ENCODE peak calls at places on chromosomes 5 and 9, in eight cellular contexts. One of them, this sample, is unnamed.

GRCh38 chr9:107827304-107827703 is 337.7 kb upstream of the KLF4 start:
- DNase-seq in AG04450: no peak
- DNase-seq in A549: no peak
- DNase-seq in mesothelial cell of epicardium: no peak
- DNase-seq in lung: no peak
- DNase-seq in cardiac fibroblast: no peak
- DNase-seq in MM.1S: no peak
- DNase-seq in left ventricle myocardium inferior: no peak
- DNase-seq in this sample: no peak

GRCh38 chr5:93092349-93093105 is 488.5 kb downstream of the NR2F1-AS1 start:
- DNase-seq in lung: no peak
- DNase-seq in cardiac fibroblast: peak; percentile 80
- DNase-seq in left ventricle myocardium inferior: no peak
- DNase-seq in A549: peak; percentile 25
- DNase-seq in mesothelial cell of epicardium: no peak
- DNase-seq in AG04450: no peak
- DNase-seq in MM.1S: no peak
- DNase-seq in this sample: no peak

GRCh38 chr5:156879665-156880285 is 29.7 kb downstream of the PPP1R2B start:
- DNase-seq in mesothelial cell of epicardium: no peak
- DNase-seq in A549: no peak
- DNase-seq in cardiac fibroblast: no peak
- DNase-seq in lung: no peak
- DNase-seq in AG04450: no peak
- DNase-seq in MM.1S: peak; percentile 94
- DNase-seq in left ventricle myocardium inferior: no peak
- DNase-seq in this sample: no peak

GRCh38 chr9:136489731-136490130 is 6.9 kb upstream of the SEC16A start:
- DNase-seq in mesothelial cell of epicardium: no peak
- DNase-seq in lung: no peak
- DNase-seq in MM.1S: no peak
- DNase-seq in AG04450: no peak
- DNase-seq in left ventricle myocardium inferior: no peak
- DNase-seq in cardiac fibroblast: no peak
- DNase-seq in A549: no peak
- DNase-seq in this sample: no peak

GRCh38 chr5:71839049-71839834 is 120.2 kb downstream of the CARTPT start:
- DNase-seq in cardiac fibroblast: no peak
- DNase-seq in A549: no peak
- DNase-seq in left ventricle myocardium inferior: no peak
- DNase-seq in AG04450: no peak
- DNase-seq in mesothelial cell of epicardium: no peak
- DNase-seq in MM.1S: no peak
- DNase-seq in lung: no peak
- DNase-seq in this sample: no peak

GRCh38 chr5:144427871-144428270 is 257.2 kb downstream of the KCTD16 start:
- DNase-seq in AG04450: no peak
- DNase-seq in MM.1S: no peak
- DNase-seq in mesothelial cell of epicardium: no peak
- DNase-seq in lung: no peak
- DNase-seq in cardiac fibroblast: no peak
- DNase-seq in A549: no peak
- DNase-seq in left ventricle myocardium inferior: no peak
- DNase-seq in this sample: no peak

GRCh38 chr9:18906656-18907395 is 126.2 kb downstream of the SAXO1 start:
- DNase-seq in lung: no peak
- DNase-seq in left ventricle myocardium inferior: no peak
- DNase-seq in AG04450: no peak
- DNase-seq in cardiac fibroblast: peak; percentile 55
- DNase-seq in A549: no peak
- DNase-seq in MM.1S: no peak
- DNase-seq in mesothelial cell of epicardium: no peak
- DNase-seq in this sample: peak; percentile 87

GRCh38 chr5:97276721-97277120 is 93.7 kb upstream of the RIOK2 start:
- DNase-seq in A549: no peak
- DNase-seq in mesothelial cell of epicardium: no peak
- DNase-seq in cardiac fibroblast: no peak
- DNase-seq in lung: no peak
- DNase-seq in AG04450: no peak
- DNase-seq in left ventricle myocardium inferior: no peak
- DNase-seq in MM.1S: no peak
- DNase-seq in this sample: no peak

GRCh38 chr9:83981126-83981871 is 694 bp downstream of the RMI1 start:
- DNase-seq in mesothelial cell of epicardium: no peak
- DNase-seq in left ventricle myocardium inferior: no peak
- DNase-seq in lung: no peak
- DNase-seq in cardiac fibroblast: peak; percentile 49
- DNase-seq in A549: peak; percentile 51
- DNase-seq in MM.1S: peak; percentile 50
- DNase-seq in AG04450: no peak
- DNase-seq in this sample: no peak

GRCh38 chr5:145347026-145347616 is 488.0 kb downstream of the PRELID2 start:
- DNase-seq in mesothelial cell of epicardium: no peak
- DNase-seq in cardiac fibroblast: peak; percentile 78
- DNase-seq in AG04450: peak; percentile 13
- DNase-seq in left ventricle myocardium inferior: no peak
- DNase-seq in lung: no peak
- DNase-seq in A549: peak; percentile 36
- DNase-seq in MM.1S: peak; percentile 33
- DNase-seq in this sample: no peak

GRCh38 chr9:81549500-81550206 is 139.7 kb downstream of the TLE1 start:
- DNase-seq in A549: peak; percentile 45
- DNase-seq in left ventricle myocardium inferior: no peak
- DNase-seq in AG04450: no peak
- DNase-seq in lung: no peak
- DNase-seq in cardiac fibroblast: no peak
- DNase-seq in MM.1S: no peak
- DNase-seq in mesothelial cell of epicardium: no peak
- DNase-seq in this sample: no peak

GRCh38 chr9:21070171-21070571 is 7.6 kb downstream of the IFNB1 start:
- DNase-seq in cardiac fibroblast: peak; percentile 98
- DNase-seq in mesothelial cell of epicardium: no peak
- DNase-seq in AG04450: peak; percentile 95
- DNase-seq in A549: peak; percentile 76
- DNase-seq in MM.1S: no peak
- DNase-seq in left ventricle myocardium inferior: no peak
- DNase-seq in lung: peak; percentile 45
- DNase-seq in this sample: peak; percentile 92

GRCh38 chr9:121622842-121623203 is 28.6 kb upstream of the DAB2IP start:
- DNase-seq in mesothelial cell of epicardium: no peak
- DNase-seq in left ventricle myocardium inferior: no peak
- DNase-seq in MM.1S: no peak
- DNase-seq in A549: no peak
- DNase-seq in AG04450: no peak
- DNase-seq in cardiac fibroblast: no peak
- DNase-seq in lung: no peak
- DNase-seq in this sample: no peak

GRCh38 chr5:56206126-56206525 is 27.0 kb downstream of the ANKRD55 start:
- DNase-seq in left ventricle myocardium inferior: no peak
- DNase-seq in MM.1S: no peak
- DNase-seq in cardiac fibroblast: peak; percentile 76
- DNase-seq in AG04450: peak; percentile 29
- DNase-seq in A549: no peak
- DNase-seq in mesothelial cell of epicardium: no peak
- DNase-seq in lung: no peak
- DNase-seq in this sample: no peak

GRCh38 chr5:148653271-148653839 is 972 bp downstream of the HTR4 start:
- DNase-seq in cardiac fibroblast: no peak
- DNase-seq in A549: no peak
- DNase-seq in AG04450: no peak
- DNase-seq in mesothelial cell of epicardium: no peak
- DNase-seq in left ventricle myocardium inferior: no peak
- DNase-seq in MM.1S: no peak
- DNase-seq in lung: no peak
- DNase-seq in this sample: no peak

GRCh38 chr5:1388383-1388967 is 43.6 kb upstream of the CLPTM1L start:
- DNase-seq in mesothelial cell of epicardium: no peak
- DNase-seq in cardiac fibroblast: no peak
- DNase-seq in left ventricle myocardium inferior: no peak
- DNase-seq in MM.1S: no peak
- DNase-seq in AG04450: no peak
- DNase-seq in A549: no peak
- DNase-seq in lung: no peak
- DNase-seq in this sample: no peak

GRCh38 chr9:26863074-26863473 is 29.5 kb downstream of the CAAP1 start:
- DNase-seq in A549: peak; percentile 21
- DNase-seq in AG04450: no peak
- DNase-seq in lung: no peak
- DNase-seq in mesothelial cell of epicardium: no peak
- DNase-seq in cardiac fibroblast: peak; percentile 32
- DNase-seq in MM.1S: no peak
- DNase-seq in left ventricle myocardium inferior: no peak
- DNase-seq in this sample: no peak

GRCh38 chr5:14956423-14957046 is 85.0 kb upstream of the ANKH start:
- DNase-seq in AG04450: no peak
- DNase-seq in mesothelial cell of epicardium: no peak
- DNase-seq in cardiac fibroblast: no peak
- DNase-seq in A549: no peak
- DNase-seq in lung: no peak
- DNase-seq in MM.1S: no peak
- DNase-seq in left ventricle myocardium inferior: no peak
- DNase-seq in this sample: no peak

GRCh38 chr5:163574477-163575440 is 69.3 kb downstream of the MAT2B start:
- DNase-seq in A549: no peak
- DNase-seq in lung: no peak
- DNase-seq in mesothelial cell of epicardium: no peak
- DNase-seq in MM.1S: no peak
- DNase-seq in left ventricle myocardium inferior: no peak
- DNase-seq in AG04450: no peak
- DNase-seq in cardiac fibroblast: no peak
- DNase-seq in this sample: no peak

GRCh38 chr5:59246470-59247250 is 646.9 kb downstream of the PDE4D start:
- DNase-seq in lung: no peak
- DNase-seq in left ventricle myocardium inferior: no peak
- DNase-seq in mesothelial cell of epicardium: no peak
- DNase-seq in AG04450: peak; percentile 4
- DNase-seq in A549: peak; percentile 60
- DNase-seq in cardiac fibroblast: no peak
- DNase-seq in MM.1S: no peak
- DNase-seq in this sample: no peak

DNA sequence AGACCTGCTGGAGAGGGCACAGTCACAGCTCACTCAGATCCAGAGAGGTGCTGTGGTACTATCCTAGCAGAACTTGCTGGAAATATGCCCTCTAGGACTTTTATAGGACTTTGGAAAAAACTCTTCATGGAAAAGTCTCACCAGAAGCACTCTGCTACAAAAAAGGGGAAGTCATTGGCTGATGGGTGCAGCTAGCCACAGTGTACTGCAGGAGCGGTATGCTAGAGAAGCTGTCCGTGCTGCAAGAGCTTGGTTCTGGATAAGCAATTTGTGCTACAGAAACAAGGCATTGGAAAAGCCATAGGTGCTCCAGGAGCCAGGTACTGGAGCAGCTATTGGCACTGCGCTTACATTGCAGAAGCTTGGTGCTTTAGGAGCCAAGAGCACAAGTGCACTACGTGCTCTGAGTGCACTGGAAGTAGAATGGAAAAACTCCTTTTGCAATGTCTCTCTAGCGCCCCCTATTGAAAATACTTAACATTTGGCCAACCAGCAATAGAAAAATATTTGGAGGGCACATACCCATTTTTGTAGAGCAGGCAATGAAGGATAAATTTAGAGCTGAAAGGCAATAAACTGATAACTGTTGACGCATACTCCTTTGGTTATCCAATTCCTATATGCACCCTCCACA is 83.4 kb downstream of the MEGF10 start:
- DNase-seq in lung: no peak
- DNase-seq in mesothelial cell of epicardium: no peak
- DNase-seq in AG04450: no peak
- DNase-seq in left ventricle myocardium inferior: no peak
- DNase-seq in MM.1S: no peak
- DNase-seq in A549: peak; percentile 9
- DNase-seq in cardiac fibroblast: no peak
- DNase-seq in this sample: no peak
- TF ChIP-seq CTCF in lung: no peak
- TF ChIP-seq CTCF in mesothelial cell of epicardium: peak; percentile 84
- TF ChIP-seq CTCF in AG04450: peak; percentile 18
- TF ChIP-seq CTCF in left ventricle myocardium inferior: no peak
- TF ChIP-seq CTCF in MM.1S: peak; percentile 38
- TF ChIP-seq CTCF in A549: peak; percentile 16
- TF ChIP-seq CTCF in cardiac fibroblast: peak; percentile 24
- TF ChIP-seq CTCF in this sample: no peak

GRCh38 chr9:115883467-115884329 is 269.9 kb upstream of the PAPPA start:
- DNase-seq in lung: no peak
- DNase-seq in mesothelial cell of epicardium: no peak
- DNase-seq in left ventricle myocardium inferior: no peak
- DNase-seq in MM.1S: peak; percentile 11
- DNase-seq in AG04450: peak; percentile 10
- DNase-seq in cardiac fibroblast: peak; percentile 68
- DNase-seq in A549: peak; percentile 88
- DNase-seq in this sample: no peak
- TF ChIP-seq CTCF in lung: no peak
- TF ChIP-seq CTCF in mesothelial cell of epicardium: peak; percentile 28
- TF ChIP-seq CTCF in left ventricle myocardium inferior: peak; percentile 71
- TF ChIP-seq CTCF in MM.1S: peak; percentile 46
- TF ChIP-seq CTCF in AG04450: peak; percentile 75
- TF ChIP-seq CTCF in cardiac fibroblast: peak; percentile 76
- TF ChIP-seq CTCF in A549: peak; percentile 78
- TF ChIP-seq CTCF in this sample: peak; percentile 41

DNA sequence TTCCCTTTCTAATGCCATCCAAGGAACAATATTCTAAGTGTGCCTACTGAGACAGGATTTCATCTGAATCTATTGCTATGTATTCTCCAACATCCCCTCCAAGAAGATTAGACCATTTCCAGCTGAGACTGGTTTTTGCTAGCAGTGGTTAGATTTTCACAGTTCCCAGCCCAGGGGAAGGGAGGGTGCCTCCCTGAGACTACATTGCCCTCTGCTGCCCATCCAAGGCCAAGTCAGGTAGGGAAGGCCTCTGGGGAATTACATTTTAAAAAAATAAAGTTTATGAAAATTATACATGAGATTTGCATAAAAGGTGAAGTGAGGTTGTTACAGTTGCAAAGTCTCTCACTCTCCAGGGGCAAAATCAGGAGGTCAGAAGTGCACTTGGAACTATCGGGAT is 28.0 kb upstream of the SYK start:
- DNase-seq in cardiac fibroblast: peak; percentile 2
- DNase-seq in AG04450: no peak
- DNase-seq in MM.1S: peak; percentile 48
- DNase-seq in left ventricle myocardium inferior: no peak
- DNase-seq in lung: no peak
- DNase-seq in mesothelial cell of epicardium: no peak
- DNase-seq in A549: no peak
- DNase-seq in this sample: no peak
- TF ChIP-seq CTCF in cardiac fibroblast: no peak
- TF ChIP-seq CTCF in AG04450: peak; percentile 41
- TF ChIP-seq CTCF in MM.1S: peak; percentile 76
- TF ChIP-seq CTCF in left ventricle myocardium inferior: peak; percentile 42
- TF ChIP-seq CTCF in lung: no peak
- TF ChIP-seq CTCF in mesothelial cell of epicardium: no peak
- TF ChIP-seq CTCF in A549: peak; percentile 16
- TF ChIP-seq CTCF in this sample: no peak

DNA sequence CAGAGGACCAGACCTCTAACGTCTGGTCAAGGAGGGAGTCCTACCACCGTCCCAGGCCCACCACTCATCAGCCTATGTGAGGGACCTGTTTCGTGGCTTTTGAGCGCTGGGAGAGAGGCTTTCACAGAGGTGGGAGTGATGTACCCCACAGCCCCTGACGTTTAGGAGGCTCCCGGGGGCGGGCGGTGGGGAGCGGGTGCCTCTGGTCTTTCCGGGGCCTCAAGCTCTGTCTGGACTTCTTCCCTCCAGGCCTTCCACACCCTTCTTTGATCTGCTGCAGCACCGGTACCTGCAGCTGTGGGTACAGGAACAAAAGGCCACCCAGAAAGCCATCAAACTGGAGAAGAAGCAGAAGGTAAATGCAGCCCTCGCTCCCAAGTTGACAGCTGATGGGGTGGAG is 45.1 kb upstream of the BARHL1 start:
- DNase-seq in left ventricle myocardium inferior: no peak
- DNase-seq in lung: no peak
- DNase-seq in mesothelial cell of epicardium: no peak
- DNase-seq in A549: no peak
- DNase-seq in MM.1S: no peak
- DNase-seq in cardiac fibroblast: no peak
- DNase-seq in AG04450: no peak
- DNase-seq in this sample: no peak
- TF ChIP-seq CTCF in left ventricle myocardium inferior: no peak
- TF ChIP-seq CTCF in lung: no peak
- TF ChIP-seq CTCF in mesothelial cell of epicardium: no peak
- TF ChIP-seq CTCF in A549: no peak
- TF ChIP-seq CTCF in MM.1S: no peak
- TF ChIP-seq CTCF in cardiac fibroblast: no peak
- TF ChIP-seq CTCF in AG04450: no peak
- TF ChIP-seq CTCF in this sample: no peak

This sample was measured in esophagus muscularis mucosa.